ENCODE peak calls at places on chromosomes 5 and 9, in four cellular contexts. D is A549, X is K562, Z is GM12878. I is an unnamed sample.

GRCh38 chr5:65927497-65928340 is 1.3 kb downstream of the ERBIN start:
- DNase-seq in D (peak; percentile 54), X (peak; percentile 64), Z (no peak), I (peak; percentile 45)

GRCh38 chr9:127318651-127319167 is 54.1 kb downstream of the GARNL3 start:
- DNase-seq in D (no peak), X (no peak), Z (no peak), I (no peak)

GRCh38 chr9:109311731-109312130 is 9.1 kb downstream of the EPB41L4B start:
- DNase-seq in D (no peak), X (peak; percentile 21), Z (no peak), I (peak; percentile 69)

GRCh38 chr5:54537720-54538119 is 20.2 kb downstream of the SNX18 start:
- DNase-seq in D (no peak), X (no peak), Z (no peak), I (no peak)

GRCh38 chr5:134398609-134399155 is 13.0 kb downstream of the CDKN2AIPNL start:
- DNase-seq in D (no peak), X (no peak), Z (no peak), I (no peak)

GRCh38 chr5:133611357-133612020 is 852 bp downstream of the FSTL4 start:
- DNase-seq in D (no peak), X (no peak), Z (no peak), I (peak; percentile 73)

GRCh38 chr9:90099262-90099982 is 494.6 kb downstream of the GADD45G start:
- DNase-seq in D (peak; percentile 48), X (no peak), Z (no peak), I (peak; percentile 43)

GRCh38 chr5:152164860-152165259 is 240.2 kb upstream of the GLRA1 start:
- DNase-seq in D (no peak), X (no peak), Z (no peak), I (no peak)

GRCh38 chr9:92247981-92248380 is 45.5 kb downstream of the IARS1 start:
- DNase-seq in D (peak; percentile 18), X (no peak), Z (no peak), I (no peak)

GRCh38 chr9:126773004-126773607 is 31.7 kb upstream of the ZBTB43 start:
- DNase-seq in D (peak; percentile 56), X (peak; percentile 52), Z (no peak), I (peak; percentile 52)

GRCh38 chr9:114072181-114073140 is 5.6 kb downstream of the AMBP start:
- DNase-seq in D (no peak), X (no peak), Z (no peak), I (no peak)

GRCh38 chr9:70924905-70925547 is 196.4 kb downstream of the TRPM3 start:
- DNase-seq in D (peak; percentile 65), X (peak; percentile 18), Z (no peak), I (peak; percentile 17)

GRCh38 chr9:69955536-69956355 is 87.9 kb upstream of the MAMDC2 start:
- DNase-seq in D (no peak), X (no peak), Z (no peak), I (no peak)

GRCh38 chr5:177154003-177154643 is 20.6 kb downstream of the NSD1 start:
- DNase-seq in D (no peak), X (no peak), Z (no peak), I (no peak)

GRCh38 chr5:147446528-147446927 is 63.3 kb downstream of the DPYSL3 start:
- DNase-seq in D (no peak), X (no peak), Z (no peak), I (no peak)

GRCh38 chr5:143497749-143498148 is 94.3 kb upstream of the NR3C1 start:
- DNase-seq in D (no peak), X (no peak), Z (no peak), I (no peak)

GRCh38 chr9:135951889-135952663 is 9.1 kb downstream of the UBAC1 start:
- DNase-seq in D (no peak), X (peak; percentile 96), Z (no peak), I (no peak)

GRCh38 chr5:171175746-171176145 is 133.3 kb upstream of the TLX3 start:
- DNase-seq in D (no peak), X (no peak), Z (no peak), I (no peak)

GRCh38 chr5:27026059-27026458 is 12.3 kb downstream of the CDH9 start:
- DNase-seq in D (no peak), X (no peak), Z (no peak), I (no peak)

GRCh38 chr5:27020965-27021364 is 17.4 kb downstream of the CDH9 start:
- DNase-seq in D (peak; percentile 34), X (no peak), Z (no peak), I (no peak)

DNA sequence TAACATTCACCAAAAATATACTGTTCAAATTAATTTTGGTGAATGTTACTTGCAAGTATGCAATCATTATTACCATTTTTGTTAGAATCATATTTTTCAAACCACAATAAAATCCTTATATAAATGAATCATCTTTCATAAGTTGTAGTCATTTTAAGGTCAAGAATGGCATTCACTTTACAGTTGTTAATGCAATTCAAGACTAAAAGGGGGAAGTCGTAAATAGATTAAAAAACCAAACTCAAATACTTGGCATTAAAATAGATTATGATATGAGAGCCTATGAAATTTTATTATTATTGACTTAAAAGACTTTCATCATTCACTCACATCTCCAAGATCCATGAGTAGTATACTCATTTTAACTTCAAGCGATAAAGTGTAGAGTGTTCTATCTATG is 11.6 kb downstream of the CDH9 start:
- DNase-seq in D (no peak), X (no peak), Z (no peak), I (no peak)
- TF ChIP-seq RCOR1 in D (no peak), X (no peak), Z (no peak), I (no peak)

DNA sequence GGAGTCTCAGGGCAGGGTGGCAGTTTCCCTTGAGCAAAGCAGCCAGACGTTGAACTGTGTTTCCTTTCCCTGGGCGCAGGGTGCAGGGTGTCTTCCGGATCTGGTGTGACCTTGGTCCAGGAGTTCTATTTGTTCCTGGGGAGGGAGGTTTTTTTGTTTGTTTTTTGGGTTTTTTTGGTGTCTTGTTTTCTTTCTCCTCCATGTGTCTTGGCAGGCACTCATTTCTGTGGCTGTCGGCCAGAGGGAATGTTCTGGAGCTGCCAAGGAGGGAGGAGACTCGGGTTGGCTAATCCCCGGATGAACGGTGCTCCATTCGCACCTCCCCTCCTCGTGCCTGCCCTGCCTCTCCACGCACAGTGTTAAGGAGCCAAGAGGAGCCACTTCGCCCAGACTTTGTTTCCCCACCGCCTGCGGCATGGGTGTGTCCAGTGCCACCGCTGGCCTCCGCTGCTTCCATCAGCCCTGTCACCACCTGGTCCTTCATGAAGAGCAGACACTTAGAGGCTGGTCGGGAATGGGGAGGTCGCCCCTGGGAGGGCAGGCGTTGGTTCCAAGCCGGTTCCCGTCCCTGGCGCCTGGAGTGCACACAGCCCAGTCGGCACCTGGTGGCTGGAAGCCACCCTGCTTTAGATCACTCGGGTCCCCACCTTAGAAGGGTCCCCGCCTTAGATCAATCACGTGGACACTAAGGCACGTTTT is 3.5 kb upstream of the PHYHD1 start:
- DNase-seq in D (peak; percentile 68), X (no peak), Z (no peak), I (no peak)
- TF ChIP-seq REST in D (no peak), X (no peak), Z (no peak), I (no peak)

GRCh38 chr5:14664270-14665109 is at the start of gene OTULIN:
- DNase-seq in D (peak; percentile 91), X (peak; percentile 98), Z (peak; percentile 80), I (peak; percentile 100)
- TF ChIP-seq RCOR1 in D (no peak), X (no peak), Z (peak; percentile 18), I (no peak)

DNA sequence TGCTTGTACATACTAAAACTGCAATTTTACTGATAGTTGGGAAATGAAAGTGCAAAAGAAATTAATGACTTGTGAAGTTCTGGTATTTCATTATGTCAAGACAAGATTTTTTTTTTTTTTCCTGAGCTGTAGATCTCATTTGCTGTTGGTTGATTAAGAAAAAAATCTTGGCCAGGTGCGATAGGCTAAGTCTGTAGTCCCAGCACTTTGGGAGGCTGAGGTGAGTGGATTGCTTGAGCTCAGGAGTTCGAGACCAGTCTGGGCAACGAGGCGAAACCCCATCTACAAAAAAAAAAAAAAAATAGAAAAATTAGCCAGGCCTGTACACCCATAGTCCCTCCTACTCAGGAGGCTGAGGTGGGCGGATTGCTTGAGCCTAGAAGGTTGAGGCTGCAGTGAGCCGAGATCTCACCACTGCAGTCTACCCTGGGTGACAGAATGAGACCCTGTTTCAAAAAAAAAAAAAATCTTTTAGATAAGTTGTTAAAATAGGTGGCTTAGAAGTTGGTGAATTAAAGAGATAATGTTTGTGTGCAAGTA is 12.2 kb downstream of the CDC42SE2 start:
- DNase-seq in D (no peak), X (no peak), Z (no peak), I (no peak)
- TF ChIP-seq REST in D (no peak), X (no peak), Z (no peak), I (no peak)

DNA sequence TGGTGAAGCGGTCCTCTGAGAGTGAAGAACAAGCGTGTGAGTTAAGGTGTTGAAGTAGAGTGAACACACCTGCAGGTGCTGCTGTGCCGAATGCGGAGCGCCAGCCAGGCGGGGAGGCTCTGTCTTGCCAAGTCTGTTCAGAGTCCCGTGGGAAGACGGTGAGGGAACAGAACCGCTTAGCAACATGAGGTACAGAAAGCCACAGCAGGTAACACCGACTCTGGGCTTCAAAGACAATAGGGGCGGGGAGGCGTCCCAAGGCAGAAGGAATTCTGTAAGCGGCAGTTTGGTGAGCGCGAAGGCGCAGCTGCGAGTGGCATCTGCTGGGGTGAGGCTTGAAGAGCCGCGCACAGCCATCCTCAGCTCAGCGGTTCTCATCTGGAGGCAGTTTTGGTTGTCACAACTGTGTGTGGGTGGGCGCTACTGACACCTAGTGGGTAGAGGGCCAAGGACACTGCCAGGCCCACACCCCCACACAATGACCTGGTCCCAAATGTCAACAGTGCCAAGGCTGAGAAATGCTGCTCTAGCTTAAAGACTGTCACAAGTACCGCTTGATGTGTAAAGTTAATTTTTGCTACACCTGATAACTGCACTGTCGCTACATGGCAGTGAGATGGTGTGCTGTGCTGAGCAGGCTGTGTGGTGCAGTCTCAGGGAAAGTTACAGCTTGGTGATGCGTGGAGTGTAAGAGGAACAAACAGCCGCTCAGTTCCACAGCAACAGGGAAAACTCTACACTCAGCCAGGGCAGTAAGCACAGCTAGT is 67.4 kb upstream of the TBC1D9B start:
- DNase-seq in D (peak; percentile 46), X (peak; percentile 28), Z (no peak), I (peak; percentile 74)
- TF ChIP-seq RCOR1 in D (no peak), X (no peak), Z (no peak), I (no peak)

GRCh38 chr9:106994463-106994862 is 131.5 kb downstream of the ZNF462 start:
- DNase-seq in D (no peak), X (no peak), Z (no peak), I (no peak)
- TF ChIP-seq REST in D (no peak), X (no peak), Z (no peak), I (no peak)

GRCh38 chr5:8831251-8831650 is 714.6 kb downstream of the SEMA5A start:
- DNase-seq in D (no peak), X (no peak), Z (no peak), I (no peak)
- TF ChIP-seq RCOR1 in D (no peak), X (no peak), Z (no peak), I (no peak)

GRCh38 chr5:172659909-172660628 is 19.0 kb downstream of the NEURL1B start:
- DNase-seq in D (peak; percentile 45), X (no peak), Z (no peak), I (peak; percentile 75)
- TF ChIP-seq REST in D (no peak), X (no peak), Z (no peak), I (no peak)

I was measured in SK-N-SH.